ENCODE peak calls at places on chromosomes 6 and 20, in ten cellular contexts. K, Y, D, U, E, V, F, A, C and X are unnamed samples.

GRCh38 chr6:66866801-66867200 is 1159.8 kb upstream of the EYS start:
- DNase-seq in D (no peak), F (no peak), C (no peak), A (no peak), K (no peak), U (no peak), V (no peak), Y (no peak), E (no peak), X (no peak)

GRCh38 chr20:57399587-57400261 is 8.5 kb downstream of the RBM38 start:
- DNase-seq in C (no peak), U (no peak), A (no peak), D (no peak), E (peak; percentile 51), F (no peak), Y (no peak), V (no peak), K (no peak), X (no peak)

GRCh38 chr6:26296857-26297648 is 67.9 kb upstream of the BTN3A2 start:
- DNase-seq in A (no peak), E (no peak), K (no peak), U (no peak), F (no peak), Y (no peak), D (no peak), V (no peak), C (no peak), X (peak; percentile 55)

GRCh38 chr20:13422637-13423036 is 201.6 kb downstream of the ISM1 start:
- DNase-seq in E (no peak), A (no peak), D (no peak), F (no peak), Y (no peak), U (no peak), K (no peak), C (no peak), V (no peak), X (no peak)

GRCh38 chr6:153790048-153790447 is 249.0 kb upstream of the OPRM1 start:
- DNase-seq in E (no peak), U (no peak), V (no peak), Y (no peak), F (no peak), D (peak; percentile 87), K (no peak), A (peak; percentile 34), C (peak; percentile 7), X (peak; percentile 9)

GRCh38 chr6:169292340-169293124 is 38.9 kb upstream of the THBS2 start:
- DNase-seq in K (no peak), D (peak; percentile 77), V (no peak), E (no peak), C (peak; percentile 94), F (no peak), Y (no peak), U (no peak), A (no peak), X (peak; percentile 90)

GRCh38 chr6:142846883-142847287 is 98.1 kb downstream of the HIVEP2 start:
- DNase-seq in K (no peak), U (no peak), E (peak; percentile 58), A (no peak), D (peak; percentile 81), Y (no peak), F (no peak), C (no peak), V (peak; percentile 69), X (peak; percentile 95)

GRCh38 chr6:161186173-161186769 is 87.6 kb downstream of the AGPAT4 start:
- DNase-seq in E (no peak), V (no peak), A (no peak), D (peak; percentile 63), K (no peak), F (no peak), Y (no peak), U (no peak), C (peak; percentile 31), X (peak; percentile 87)

GRCh38 chr20:31496761-31497295 is 17.4 kb upstream of the HM13 start:
- DNase-seq in Y (no peak), U (no peak), V (peak; percentile 78), F (no peak), E (peak; percentile 84), K (no peak), D (peak; percentile 77), C (no peak), A (no peak), X (no peak)

GRCh38 chr20:31497838-31498540 is 16.3 kb upstream of the HM13 start:
- DNase-seq in A (no peak), D (peak; percentile 89), Y (no peak), V (no peak), U (no peak), F (no peak), C (no peak), K (no peak), E (peak; percentile 69), X (peak; percentile 50)

GRCh38 chr20:31489152-31489551 is 14.1 kb downstream of the REM1 start:
- DNase-seq in C (no peak), Y (no peak), F (no peak), D (no peak), V (no peak), E (no peak), A (no peak), K (no peak), U (no peak), X (no peak)

GRCh38 chr20:31490752-31491151 is 15.7 kb downstream of the REM1 start:
- DNase-seq in C (no peak), E (no peak), U (no peak), A (no peak), Y (no peak), D (no peak), K (no peak), V (no peak), F (no peak), X (no peak)

DNA sequence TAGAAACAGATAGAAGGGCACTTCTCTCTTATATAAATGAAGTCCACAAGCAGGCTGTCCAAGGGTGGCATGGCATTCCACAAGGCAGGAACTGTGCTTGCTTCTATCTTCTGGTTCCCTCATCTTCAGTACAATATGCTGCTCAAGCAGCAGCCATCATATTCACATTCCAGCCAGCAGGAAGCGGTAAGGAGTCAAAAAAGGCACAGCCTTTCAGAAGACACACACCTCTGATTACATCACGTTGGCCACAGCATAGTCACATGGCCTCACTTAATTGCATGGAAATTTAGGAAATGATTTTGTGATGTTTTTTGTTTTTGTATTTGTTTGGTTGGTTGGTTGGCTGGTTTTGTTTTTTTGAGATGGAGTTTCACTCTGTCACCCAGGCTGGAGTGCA is 19.0 kb downstream of the REM1 start:
- DNase-seq in E (no peak), V (peak; percentile 59), D (peak; percentile 61), A (peak; percentile 73), K (no peak), U (peak; percentile 25), Y (no peak), C (peak; percentile 44), F (no peak), X (peak; percentile 48)
- TF ChIP-seq CTCF in E (no peak), V (peak; percentile 58), D (peak; percentile 72), A (peak; percentile 56), K (no peak), U (peak; percentile 55), Y (no peak), C (peak; percentile 40), F (no peak), X (peak; percentile 80)

GRCh38 chr6:137894779-137895385 is 27.8 kb downstream of the TNFAIP3 start:
- DNase-seq in V (no peak), D (no peak), F (no peak), A (no peak), C (peak; percentile 45), U (no peak), E (no peak), K (no peak), Y (no peak), X (peak; percentile 78)
- TF ChIP-seq CTCF in V (no peak), D (no peak), F (no peak), A (no peak), C (no peak), U (no peak), E (no peak), K (no peak), Y (no peak), X (no peak)

DNA sequence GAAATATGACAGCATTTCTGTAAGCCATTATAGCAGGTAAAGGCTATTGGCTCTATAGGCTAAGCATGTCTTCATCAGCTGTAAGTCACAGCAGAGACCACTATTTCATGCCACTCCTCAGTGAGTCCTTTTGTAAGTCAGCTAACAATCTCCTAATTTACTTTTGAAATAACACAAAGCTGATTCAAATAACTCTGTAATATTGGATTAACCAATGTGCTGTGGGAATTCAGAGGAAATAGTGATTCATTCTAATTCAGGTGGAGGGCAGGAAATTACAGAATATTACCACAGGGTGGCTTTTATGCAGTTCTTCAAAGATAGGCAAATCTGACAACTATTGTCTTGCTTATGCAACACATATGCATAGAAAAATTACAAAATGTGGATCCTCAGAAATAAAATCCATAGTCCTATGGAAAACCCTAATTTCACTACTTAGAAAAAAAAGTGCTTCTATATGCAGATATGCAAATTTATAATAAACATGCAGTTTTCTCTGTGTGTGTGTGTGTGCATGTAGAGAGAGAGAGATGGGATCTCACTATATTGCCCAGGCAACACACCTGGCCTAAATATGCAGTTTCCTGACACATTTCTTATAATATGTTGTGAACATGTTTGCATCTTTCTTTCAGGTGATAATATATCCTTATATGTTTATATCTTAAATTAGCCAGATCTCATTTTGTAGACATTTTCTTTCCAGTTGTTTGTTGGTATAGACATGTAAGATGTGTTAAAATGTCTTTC is 4.8 kb upstream of the SMIM28 start:
- DNase-seq in E (no peak), V (no peak), Y (no peak), K (no peak), A (no peak), F (no peak), U (no peak), D (peak; percentile 32), C (peak; percentile 39), X (no peak)
- TF ChIP-seq CTCF in E (no peak), V (no peak), Y (peak; percentile 8), K (no peak), A (peak; percentile 22), F (no peak), U (peak; percentile 28), D (peak; percentile 29), C (no peak), X (no peak)

GRCh38 chr6:31896856-31897611 is 464 bp downstream of the EHMT2 start:
- DNase-seq in Y (peak; percentile 5), C (peak; percentile 29), V (no peak), D (no peak), K (no peak), U (no peak), A (peak; percentile 33), F (no peak), E (no peak), X (no peak)

GRCh38 chr6:31899215-31899614 is 1.7 kb upstream of the EHMT2 start:
- DNase-seq in U (no peak), D (no peak), Y (no peak), C (peak; percentile 49), E (no peak), V (no peak), F (no peak), K (no peak), A (no peak), X (no peak)

GRCh38 chr6:31896493-31896855 is 1.0 kb downstream of the EHMT2 start:
- DNase-seq in V (no peak), A (no peak), E (no peak), D (no peak), U (no peak), C (no peak), Y (no peak), K (no peak), F (no peak), X (no peak)

GRCh38 chr6:31898200-31899011 is 908 bp upstream of the EHMT2 start:
- DNase-seq in V (peak; percentile 46), D (peak; percentile 52), C (peak; percentile 59), F (no peak), U (no peak), K (no peak), Y (peak; percentile 4), E (no peak), A (peak; percentile 54), X (peak; percentile 20)

GRCh38 chr6:31897612-31898199 is at the start of gene EHMT2:
- DNase-seq in U (peak; percentile 71), C (peak; percentile 91), F (peak; percentile 51), K (peak; percentile 80), Y (peak; percentile 82), E (peak; percentile 85), V (peak; percentile 93), A (peak; percentile 86), D (peak; percentile 81), X (peak; percentile 65)
- TF ChIP-seq CTCF in U (no peak), C (no peak), F (no peak), K (no peak), Y (no peak), E (no peak), V (no peak), A (no peak), D (no peak), X (no peak)